ENCODE peak calls at places on chromosome 17, in eight cellular contexts. F is NCI-H1436; C is activated CD4-positive, alpha-beta T cell treated with anti-CD3 and anti-CD28 coated beads for 24 hours; E is adipocyte; I is AG04449; W is A673; G is psoas muscle; Z is osteoblast. K is an unnamed sample.

GRCh38 chr17:39938140-39938869 is 10.8 kb downstream of the LRRC3C start:
- DNase-seq in F (no peak), C (no peak), E (no peak), I (no peak), W (no peak), G (no peak), Z (no peak), K (no peak)

GRCh38 chr17:20304961-20305360 is 162.4 kb downstream of the LGALS9B start:
- DNase-seq in F (no peak), C (no peak), E (no peak), I (no peak), W (no peak), G (no peak), Z (no peak), K (no peak)

GRCh38 chr17:10843806-10844205 is 5.9 kb upstream of the PIRT start:
- DNase-seq in F (no peak), C (no peak), E (peak), I (no peak), W (no peak), G (no peak), Z (no peak), K (no peak)

GRCh38 chr17:52297230-52298010 is 138.9 kb upstream of the CA10 start:
- DNase-seq in F (peak), C (no peak), E (no peak), I (no peak), W (peak), G (no peak), Z (no peak), K (no peak)

GRCh38 chr17:45436161-45436560 is 3.5 kb upstream of the ARHGAP27 start:
- DNase-seq in F (no peak), C (no peak), E (no peak), I (no peak), W (no peak), G (no peak), Z (peak), K (no peak)

GRCh38 chr17:73802314-73802713 is 158.1 kb upstream of the SDK2 start:
- DNase-seq in F (no peak), C (no peak), E (no peak), I (no peak), W (no peak), G (no peak), Z (no peak), K (no peak)

GRCh38 chr17:82096709-82097186 is 1.3 kb downstream of the FASN start:
- DNase-seq in F (no peak), C (no peak), E (no peak), I (no peak), W (no peak), G (peak), Z (peak), K (no peak)

GRCh38 chr17:14297161-14297851 is 3.6 kb upstream of the HS3ST3B1 start:
- DNase-seq in F (no peak), C (no peak), E (peak), I (no peak), W (no peak), G (peak), Z (peak), K (no peak)

GRCh38 chr17:47694018-47694817 is at the start of gene TBKBP1:
- DNase-seq in F (peak), C (peak), E (peak), I (no peak), W (peak), G (peak), Z (peak), K (no peak)

GRCh38 chr17:73719588-73720071 is 75.4 kb upstream of the SDK2 start:
- DNase-seq in F (no peak), C (no peak), E (no peak), I (no peak), W (no peak), G (no peak), Z (no peak), K (no peak)

GRCh38 chr17:8359769-8360168 is 16.7 kb downstream of the KRABD2 start:
- DNase-seq in F (no peak), C (no peak), E (peak), I (no peak), W (peak), G (no peak), Z (peak), K (no peak)

GRCh38 chr17:38749222-38750043 is 1.3 kb upstream of the PCGF2 start:
- DNase-seq in F (peak), C (no peak), E (peak), I (no peak), W (peak), G (peak), Z (peak), K (no peak)

GRCh38 chr17:71085238-71086033 is 916.1 kb downstream of the KCNJ2 start:
- DNase-seq in F (no peak), C (no peak), E (no peak), I (no peak), W (peak), G (no peak), Z (no peak), K (no peak)

GRCh38 chr17:75610103-75610984 is 22.7 kb downstream of the MYO15B start:
- DNase-seq in F (no peak), C (no peak), E (no peak), I (no peak), W (no peak), G (peak), Z (no peak), K (no peak)

GRCh38 chr17:77842148-77842905 is 116.2 kb upstream of the TNRC6C start:
- DNase-seq in F (no peak), C (no peak), E (peak), I (no peak), W (no peak), G (no peak), Z (peak), K (no peak)

GRCh38 chr17:57370051-57370581 is 113.8 kb downstream of the MSI2 start:
- DNase-seq in F (no peak), C (no peak), E (peak), I (peak), W (no peak), G (no peak), Z (no peak), K (no peak)

GRCh38 chr17:7015587-7016020 is 3.2 kb downstream of the RNASEK start:
- DNase-seq in F (no peak), C (no peak), E (peak), I (no peak), W (peak), G (no peak), Z (peak), K (no peak)

GRCh38 chr17:10309003-10309974 is 63.5 kb downstream of the MYH13 start:
- DNase-seq in F (no peak), C (no peak), E (no peak), I (no peak), W (no peak), G (no peak), Z (no peak), K (no peak)

GRCh38 chr17:4453821-4454591 is 20.3 kb downstream of the SPNS3 start:
- DNase-seq in F (no peak), C (no peak), E (no peak), I (no peak), W (no peak), G (no peak), Z (peak), K (no peak)

GRCh38 chr17:48954300-48954755 is 9.7 kb upstream of the SNF8 start:
- DNase-seq in F (no peak), C (no peak), E (peak), I (no peak), W (peak), G (no peak), Z (peak), K (no peak)

GRCh38 chr17:17749921-17750320 is 68.7 kb downstream of the RAI1 start:
- DNase-seq in F (peak), C (no peak), E (peak), I (no peak), W (peak), G (no peak), Z (peak), K (no peak)

GRCh38 chr17:5785867-5786509 is 201.7 kb upstream of the NLRP1 start:
- DNase-seq in F (no peak), C (no peak), E (peak), I (no peak), W (peak), G (no peak), Z (no peak), K (no peak)

GRCh38 chr17:27546624-27547300 is 84.2 kb upstream of the LGALS9 start:
- DNase-seq in F (no peak), C (no peak), E (peak), I (no peak), W (no peak), G (no peak), Z (peak), K (no peak)

GRCh38 chr17:30716461-30717289 is 107.8 kb downstream of the CRLF3 start:
- DNase-seq in F (no peak), C (no peak), E (peak), I (no peak), W (no peak), G (peak), Z (peak), K (no peak)

GRCh38 chr17:77610518-77610893 is 348.0 kb upstream of the TNRC6C start:
- DNase-seq in F (no peak), C (no peak), E (peak), I (no peak), W (no peak), G (no peak), Z (no peak), K (no peak)

GRCh38 chr17:42514279-42514678 is 21.8 kb upstream of the NAGLU start:
- DNase-seq in F (no peak), C (no peak), E (no peak), I (no peak), W (no peak), G (no peak), Z (no peak), K (no peak)

GRCh38 chr17:48127371-48128051 is 19.9 kb downstream of the SNX11 start:
- DNase-seq in F (no peak), C (no peak), E (peak), I (no peak), W (no peak), G (no peak), Z (no peak), K (no peak)

GRCh38 chr17:54172654-54173316 is 350.1 kb downstream of the KIF2B start:
- DNase-seq in F (no peak), C (no peak), E (peak), I (no peak), W (peak), G (no peak), Z (no peak), K (no peak)

K was measured in stimulated activated CD8-positive, alpha-beta memory T cell treated with anti-CD3 and anti-CD28 coated beads, Interleukin-4, amount 100 ng/mL, for 24 hours.